ENCODE peak calls at places on chromosomes 11 and 22, in ten cellular contexts. K, E, C, S, T, I, D, M, Y and F are unnamed samples. For H3K4me1, the result is how much of the 10 kb centered on the place peaks cover.

GRCh38 chr11:57476883-57477506 is 16.7 kb downstream of the RTN4RL2 start:
- DNase-seq in I (no peak), M (no peak), C (peak), S (peak), T (peak), D (peak), Y (peak), K (peak), E (no peak), F (peak)

GRCh38 chr22:31605851-31606585 is 56.0 kb downstream of the PISD start:
- DNase-seq in T (no peak), M (no peak), C (peak), I (no peak), D (no peak), E (no peak), S (no peak), K (no peak), Y (no peak), F (no peak)

GRCh38 chr11:131954146-131954545 is 583.7 kb downstream of the NTM start:
- DNase-seq in S (no peak), K (no peak), I (no peak), Y (no peak), E (no peak), T (no peak), M (no peak), C (no peak), D (no peak), F (no peak)

GRCh38 chr22:27397948-27398330 is 403.6 kb downstream of the MN1 start:
- DNase-seq in E (no peak), C (no peak), Y (peak), T (peak), S (no peak), M (peak), K (no peak), I (no peak), D (no peak), F (peak)

GRCh38 chr11:2671748-2672147 is 28.0 kb downstream of the KCNQ1OT1 start:
- DNase-seq in S (no peak), C (peak), M (no peak), E (no peak), T (no peak), Y (no peak), K (no peak), D (no peak), I (no peak), F (peak)

GRCh38 chr11:120184946-120185677 is 25.7 kb upstream of the OAF start:
- DNase-seq in E (no peak), S (no peak), K (peak), D (no peak), Y (peak), C (peak), T (peak), M (peak), I (peak), F (peak)

GRCh38 chr11:14347991-14348390 is 11.0 kb downstream of the RRAS2 start:
- DNase-seq in Y (no peak), M (no peak), S (no peak), C (no peak), E (no peak), D (no peak), T (no peak), K (no peak), I (no peak), F (no peak)

GRCh38 chr11:12276831-12277475 is 100.4 kb upstream of the PARVA start:
- DNase-seq in E (no peak), K (no peak), C (peak), D (no peak), S (no peak), Y (no peak), I (no peak), M (no peak), T (no peak), F (peak)

GRCh38 chr11:47967577-47968230 is 12.7 kb upstream of the PTPRJ start:
- DNase-seq in C (no peak), K (peak), Y (peak), T (no peak), I (no peak), M (no peak), D (peak), S (peak), E (no peak), F (no peak)

GRCh38 chr11:109729761-109730160 is 307.8 kb downstream of the C11orf87 start:
- DNase-seq in M (no peak), C (no peak), I (no peak), K (no peak), S (no peak), D (no peak), E (no peak), T (peak), Y (no peak), F (no peak)
- TF ChIP-seq CTCF in M (no peak), C (no peak), I (no peak), K (no peak), S (peak), D (no peak), E (no peak), T (no peak), Y (no peak), F (no peak)

DNA sequence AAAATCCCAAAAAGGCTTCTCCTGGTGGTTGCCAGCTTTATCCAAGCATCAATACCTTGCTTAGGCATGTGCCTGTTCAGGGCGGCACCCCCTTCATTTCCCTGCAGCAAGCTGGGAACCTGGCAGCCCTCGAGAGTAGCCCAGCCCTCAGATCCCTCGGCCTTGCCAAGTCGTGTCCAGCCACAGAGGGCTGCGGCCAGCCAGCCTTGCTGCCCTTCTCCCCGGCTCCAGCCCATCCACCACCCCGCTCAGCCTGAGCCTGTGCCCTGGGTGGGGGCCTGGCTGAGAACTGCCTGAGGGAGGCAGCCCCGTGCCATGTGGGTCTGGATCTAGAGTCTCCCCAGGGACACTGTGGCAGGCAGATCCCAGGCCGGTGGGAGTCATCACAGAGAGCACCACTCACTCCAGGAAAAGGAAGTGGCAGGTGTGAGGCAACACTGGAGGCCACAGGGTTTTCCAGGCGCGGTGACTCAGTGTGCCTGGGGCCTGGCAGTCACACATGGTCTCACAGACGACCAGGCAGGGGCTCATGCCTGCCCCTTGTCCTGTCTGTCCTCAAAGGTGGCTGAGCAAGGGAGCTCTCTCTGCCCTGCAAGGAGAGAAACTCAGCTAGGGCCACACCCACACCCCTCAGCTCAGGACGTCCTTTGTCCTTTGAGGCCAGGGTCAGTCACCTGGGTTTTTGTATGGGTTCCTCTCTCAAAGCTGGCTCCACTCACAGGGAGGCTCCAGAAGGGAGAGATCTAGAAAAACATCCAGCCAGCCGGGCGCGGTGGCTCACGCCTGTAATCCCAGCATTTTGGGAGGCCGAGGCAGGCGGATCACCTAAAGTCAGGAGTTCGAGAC is 12.2 kb upstream of the CDC42BPG start:
- DNase-seq in E (peak), T (peak), C (no peak), I (no peak), M (peak), S (peak), D (peak), Y (peak), K (peak), F (peak)
- H3K4me1 ChIP-seq in E (half or more), T (half or more), C (under half), I (half or more), M (under half), S (under half), D (under half), Y (under half), K (under half), F (half or more)

GRCh38 chr11:126630488-126630887 is 275.0 kb downstream of the ST3GAL4 start:
- DNase-seq in I (no peak), C (no peak), S (no peak), K (no peak), T (no peak), Y (no peak), M (no peak), D (no peak), E (no peak), F (no peak)

GRCh38 chr11:126628450-126628789 is 272.9 kb downstream of the ST3GAL4 start:
- DNase-seq in I (no peak), K (no peak), T (no peak), E (no peak), M (no peak), D (no peak), Y (no peak), C (no peak), S (no peak), F (no peak)

GRCh38 chr11:126627376-126627775 is 271.9 kb downstream of the ST3GAL4 start:
- DNase-seq in I (no peak), K (no peak), C (no peak), E (no peak), Y (no peak), D (no peak), T (no peak), S (no peak), M (no peak), F (no peak)

GRCh38 chr11:126630893-126631292 is 275.4 kb downstream of the ST3GAL4 start:
- DNase-seq in Y (no peak), E (no peak), K (no peak), M (no peak), I (no peak), T (no peak), D (no peak), S (no peak), C (no peak), F (no peak)

GRCh38 chr11:126628790-126629621 is 273.5 kb downstream of the ST3GAL4 start:
- DNase-seq in M (no peak), K (peak), Y (peak), E (no peak), T (no peak), D (no peak), C (no peak), I (no peak), S (peak), F (no peak)
- TF ChIP-seq CTCF in M (no peak), K (peak), Y (peak), E (no peak), T (no peak), D (no peak), C (no peak), I (no peak), S (no peak), F (no peak)

DNA sequence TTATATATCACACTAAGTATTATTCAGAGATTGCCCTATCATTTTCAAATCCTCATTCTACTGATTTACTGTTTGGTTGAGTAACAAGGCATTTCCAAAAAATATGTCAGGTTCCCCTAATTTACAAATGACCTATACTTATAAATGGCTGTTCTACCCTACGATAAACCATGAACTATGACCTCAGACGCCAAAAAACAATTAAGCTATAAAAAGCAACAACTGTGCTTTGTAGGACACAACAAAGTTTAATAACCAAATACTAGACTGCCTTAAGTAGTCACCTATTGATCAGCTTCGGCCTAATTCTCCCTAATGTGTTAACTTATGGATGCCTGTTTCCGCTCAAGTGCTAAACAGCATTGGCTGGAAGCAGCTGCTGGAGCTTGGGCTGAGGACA is 53.2 kb downstream of the PICALM start:
- DNase-seq in Y (no peak), T (no peak), E (no peak), K (no peak), C (no peak), D (no peak), I (no peak), M (no peak), S (no peak), F (no peak)
- H3K4me1 ChIP-seq in Y (under half), T (under half), E (under half), K (under half), C (under half), D (under half), I (under half), M (under half), S (under half), F (under half)

GRCh38 chr11:117144477-117145392 is 648 bp downstream of the PAFAH1B2 start:
- DNase-seq in E (peak), S (peak), K (peak), M (peak), I (peak), D (peak), T (peak), Y (peak), C (peak), F (peak)

GRCh38 chr11:117146521-117146920 is 2.4 kb downstream of the PAFAH1B2 start:
- DNase-seq in Y (peak), K (peak), C (no peak), M (no peak), D (peak), T (no peak), I (no peak), E (no peak), S (no peak), F (no peak)

GRCh38 chr11:117143390-117143789 is 697 bp upstream of the PAFAH1B2 start:
- DNase-seq in D (peak), M (peak), S (no peak), C (peak), T (peak), Y (peak), E (no peak), K (peak), I (no peak), F (peak)

GRCh38 chr11:117143871-117144476 is at the start of gene PAFAH1B2:
- DNase-seq in S (peak), T (peak), K (peak), E (peak), M (peak), I (peak), Y (peak), C (peak), D (peak), F (peak)

GRCh38 chr11:117145393-117145761 is 1.3 kb downstream of the PAFAH1B2 start:
- DNase-seq in T (peak), K (peak), Y (peak), M (no peak), I (no peak), S (peak), E (no peak), C (no peak), D (peak), F (no peak)
- TF ChIP-seq CTCF in T (no peak), K (peak), Y (peak), M (no peak), I (no peak), S (peak), E (no peak), C (no peak), D (peak), F (no peak)

DNA sequence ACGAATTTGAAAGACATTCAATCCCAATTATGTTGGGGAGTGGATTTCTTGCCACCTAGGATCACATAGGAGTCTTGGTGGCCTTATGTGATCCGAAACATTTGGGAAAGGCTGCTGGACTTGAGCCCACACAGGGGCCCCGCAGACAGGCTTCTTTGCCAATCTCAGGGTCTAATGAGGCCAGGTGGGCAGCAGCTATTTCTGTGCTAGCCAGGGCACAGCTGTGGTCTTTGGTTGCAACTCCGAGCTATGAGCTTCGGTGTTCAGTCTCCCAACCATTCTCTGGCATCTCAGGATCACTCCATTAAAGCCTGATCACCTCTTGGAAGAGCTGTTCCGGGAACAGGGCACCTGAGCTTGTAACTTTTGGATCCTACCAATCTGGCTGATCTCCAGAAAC is 84.4 kb downstream of the TP53I11 start:
- DNase-seq in I (no peak), Y (no peak), C (no peak), M (no peak), S (no peak), K (no peak), E (no peak), D (no peak), T (no peak), F (no peak)
- H3K4me1 ChIP-seq in I (under half), Y (under half), C (under half), M (under half), S (under half), K (under half), E (half or more), D (under half), T (under half), F (under half)

GRCh38 chr11:86606849-86607481 is 65.5 kb downstream of the ME3 start:
- DNase-seq in D (peak), C (no peak), K (peak), I (no peak), E (no peak), M (no peak), S (no peak), T (no peak), Y (peak), F (no peak)
- TF ChIP-seq CTCF in D (no peak), C (no peak), K (no peak), I (no peak), E (no peak), M (no peak), S (no peak), T (no peak), Y (no peak), F (no peak)

GRCh38 chr11:119027561-119028345 is 2.9 kb downstream of the SLC37A4 start:
- DNase-seq in T (no peak), M (no peak), E (no peak), S (no peak), Y (no peak), K (no peak), D (no peak), I (no peak), C (no peak), F (no peak)
- H3K4me1 ChIP-seq in T (under half), M (under half), E (under half), S (under half), Y (under half), K (under half), D (under half), I (under half), C (under half), F (under half)